ENCODE peak calls at places on chromosomes 1 and 21, in ten cellular contexts. X, F, M, L, A, H, O, T, Z and I are unnamed samples.

GRCh38 chr21:44931137-44931500 is 8.7 kb upstream of the SLX9 start:
- DNase-seq in X (peak), F (peak), M (no peak), L (peak), A (no peak), H (no peak), O (peak), T (no peak), Z (no peak), I (peak)

GRCh38 chr1:116336250-116336649 is 36.8 kb upstream of the ATP1A1 start:
- DNase-seq in X (no peak), F (no peak), M (no peak), L (no peak), A (no peak), H (no peak), O (no peak), T (no peak), Z (no peak), I (no peak)

GRCh38 chr1:64963466-64963865 is 2.9 kb downstream of the JAK1 start:
- DNase-seq in X (no peak), F (no peak), M (no peak), L (no peak), A (no peak), H (no peak), O (no peak), T (no peak), Z (no peak), I (no peak)

GRCh38 chr21:45316871-45317400 is 29.2 kb upstream of the POFUT2 start:
- DNase-seq in X (no peak), F (no peak), M (no peak), L (peak), A (no peak), H (no peak), O (peak), T (no peak), Z (no peak), I (no peak)

GRCh38 chr1:161958425-161958824 is 65.2 kb downstream of the OLFML2B start:
- DNase-seq in X (no peak), F (no peak), M (no peak), L (no peak), A (no peak), H (no peak), O (peak), T (no peak), Z (peak), I (no peak)

GRCh38 chr1:109503935-109504334 is 5.6 kb downstream of the AMIGO1 start:
- DNase-seq in X (no peak), F (no peak), M (no peak), L (no peak), A (no peak), H (no peak), O (no peak), T (no peak), Z (no peak), I (no peak)

GRCh38 chr1:218403300-218403699 is 58.2 kb downstream of the TGFB2 start:
- DNase-seq in X (no peak), F (no peak), M (no peak), L (no peak), A (no peak), H (no peak), O (no peak), T (no peak), Z (no peak), I (no peak)

GRCh38 chr1:230147253-230148193 is 80.5 kb downstream of the GALNT2 start:
- DNase-seq in X (no peak), F (no peak), M (no peak), L (no peak), A (no peak), H (no peak), O (no peak), T (no peak), Z (no peak), I (no peak)

GRCh38 chr1:168963596-168963995 is 142.9 kb upstream of the ATP1B1 start:
- DNase-seq in X (no peak), F (no peak), M (no peak), L (no peak), A (no peak), H (no peak), O (no peak), T (no peak), Z (no peak), I (no peak)

GRCh38 chr1:160646711-160647328 is at the start of gene SLAMF1:
- DNase-seq in X (no peak), F (no peak), M (no peak), L (no peak), A (no peak), H (no peak), O (peak), T (no peak), Z (no peak), I (peak)

GRCh38 chr1:239126881-239127280 is 259.5 kb upstream of the CHRM3 start:
- DNase-seq in X (no peak), F (no peak), M (no peak), L (no peak), A (no peak), H (no peak), O (peak), T (no peak), Z (peak), I (no peak)

GRCh38 chr21:38492002-38492401 is 6.3 kb downstream of the ERG start:
- DNase-seq in X (no peak), F (no peak), M (no peak), L (no peak), A (no peak), H (no peak), O (no peak), T (no peak), Z (no peak), I (no peak)

GRCh38 chr1:40182956-40183710 is 21.9 kb downstream of the RLF start:
- DNase-seq in X (no peak), F (no peak), M (no peak), L (no peak), A (no peak), H (no peak), O (peak), T (no peak), Z (peak), I (no peak)
- TF ChIP-seq CTCF in X (peak), F (peak), M (peak), L (no peak), A (peak), H (peak), O (peak), T (no peak), Z (peak), I (no peak)

GRCh38 chr1:94806451-94806861 is 13.7 kb upstream of the SLC44A3 start:
- DNase-seq in X (no peak), F (no peak), M (peak), L (no peak), A (no peak), H (no peak), O (peak), T (no peak), Z (no peak), I (no peak)
- TF ChIP-seq CTCF in X (no peak), F (no peak), M (no peak), L (no peak), A (no peak), H (no peak), O (no peak), T (no peak), Z (no peak), I (no peak)

GRCh38 chr1:17185485-17185860 is 19.5 kb upstream of the PADI1 start:
- DNase-seq in X (no peak), F (no peak), M (no peak), L (no peak), A (no peak), H (no peak), O (no peak), T (no peak), Z (no peak), I (no peak)
- TF ChIP-seq CTCF in X (no peak), F (no peak), M (no peak), L (no peak), A (no peak), H (no peak), O (no peak), T (no peak), Z (no peak), I (no peak)

GRCh38 chr1:15684468-15685283 is 556 bp downstream of the PLEKHM2 start:
- DNase-seq in X (peak), F (peak), M (no peak), L (peak), A (no peak), H (peak), O (peak), T (peak), Z (no peak), I (peak)
- TF ChIP-seq CTCF in X (no peak), F (no peak), M (no peak), L (no peak), A (no peak), H (peak), O (peak), T (no peak), Z (no peak), I (no peak)